ENCODE peak calls at places on chromosomes 7 and 10, in seven cellular contexts. C is H9, Y is H1, I is neuronal stem cell, W is mesenchymal stem cell, D is mesendoderm, T is trophoblast cell. V is an unnamed sample.

GRCh38 chr7:151866761-151867650 is 9.9 kb downstream of the PRKAG2 start:
- DNase-seq in C (no peak), D (no peak), Y (no peak), I (no peak), W (no peak), T (no peak), V (no peak)

GRCh38 chr10:22605168-22605567 is 109.2 kb downstream of the PIP4K2A start:
- DNase-seq in C (no peak), D (no peak), I (no peak), T (peak), Y (no peak), W (peak), V (peak)

GRCh38 chr7:16080131-16080530 is 341.2 kb downstream of the CRPPA start:
- DNase-seq in Y (no peak), C (no peak), I (no peak), T (no peak), W (no peak), D (no peak), V (no peak)

GRCh38 chr7:15288746-15289145 is 273.1 kb downstream of the AGMO start:
- DNase-seq in T (no peak), C (no peak), Y (no peak), D (no peak), I (no peak), W (no peak), V (no peak)

GRCh38 chr7:96397936-96398596 is 76.2 kb upstream of the SLC25A13 start:
- DNase-seq in D (peak), C (no peak), Y (no peak), W (no peak), T (no peak), I (no peak), V (peak)

GRCh38 chr10:79346388-79347225 is 662 bp upstream of the PPIF start:
- DNase-seq in I (no peak), W (no peak), T (no peak), C (peak), D (peak), Y (no peak), V (no peak)

GRCh38 chr7:867406-868188 is 8.8 kb upstream of the GET4 start:
- DNase-seq in I (no peak), T (no peak), C (no peak), Y (no peak), W (no peak), D (no peak), V (peak)

GRCh38 chr10:24849051-24849450 is 103.4 kb downstream of the PRTFDC1 start:
- DNase-seq in D (no peak), C (no peak), T (peak), I (no peak), Y (no peak), W (no peak), V (no peak)

GRCh38 chr10:133439517-133440461 is 14.0 kb upstream of the SCART1 start:
- DNase-seq in I (no peak), D (no peak), W (no peak), C (no peak), Y (no peak), T (no peak), V (no peak)

GRCh38 chr10:43808136-43808535 is 159.5 kb upstream of the ZNF32 start:
- DNase-seq in W (no peak), T (no peak), C (no peak), D (no peak), Y (no peak), I (no peak), V (peak)

GRCh38 chr10:49243139-49243538 is 54.9 kb upstream of the TMEM273 start:
- DNase-seq in I (no peak), T (no peak), C (peak), Y (peak), W (no peak), D (no peak), V (no peak)

GRCh38 chr7:34603711-34604444 is 54.1 kb upstream of the NPSR1 start:
- DNase-seq in C (no peak), W (no peak), D (no peak), T (no peak), Y (no peak), I (no peak), V (no peak)

GRCh38 chr10:57925045-57925444 is 342.6 kb downstream of the IPMK start:
- DNase-seq in I (no peak), Y (no peak), C (no peak), D (no peak), W (no peak), T (peak), V (no peak)

GRCh38 chr10:80408198-80409085 is at the start of gene PRXL2A:
- DNase-seq in D (peak), C (peak), Y (peak), I (peak), W (peak), T (peak), V (no peak)

GRCh38 chr7:69962856-69963149 is 364.5 kb downstream of the AUTS2 start:
- DNase-seq in I (no peak), D (no peak), Y (no peak), W (no peak), T (no peak), C (no peak), V (no peak)

GRCh38 chr7:66871076-66871475 is 49.9 kb upstream of the TMEM248 start:
- DNase-seq in I (no peak), C (no peak), T (no peak), D (no peak), Y (no peak), W (no peak), V (no peak)

GRCh38 chr7:27782849-27783248 is 42.9 kb downstream of the TAX1BP1 start:
- DNase-seq in Y (no peak), D (no peak), C (no peak), I (no peak), T (no peak), W (no peak), V (peak)

GRCh38 chr10:67663449-67664087 is 32.4 kb downstream of the CTNNA3 start:
- DNase-seq in Y (no peak), I (no peak), T (no peak), C (peak), D (no peak), W (no peak), V (no peak)

GRCh38 chr7:70717553-70718248 is 414.2 kb upstream of the GALNT17 start:
- DNase-seq in Y (no peak), C (no peak), I (no peak), T (no peak), W (no peak), D (no peak), V (no peak)

GRCh38 chr7:155811560-155811894 is 736 bp downstream of the SHH start:
- DNase-seq in I (no peak), D (peak), C (no peak), W (no peak), T (no peak), Y (no peak), V (no peak)

GRCh38 chr7:7505936-7506335 is 29.7 kb downstream of the COL28A1 start:
- DNase-seq in D (no peak), I (no peak), W (no peak), T (no peak), C (no peak), Y (no peak), V (no peak)

GRCh38 chr7:113705439-113705838 is 213.4 kb downstream of the PPP1R3A start:
- DNase-seq in W (no peak), D (no peak), C (no peak), I (no peak), Y (no peak), T (no peak), V (no peak)

GRCh38 chr7:117143580-117143979 is 179.3 kb downstream of the WNT2 start:
- DNase-seq in D (no peak), Y (no peak), C (no peak), W (peak), T (no peak), I (no peak), V (peak)

GRCh38 chr10:13139671-13140070 is 21.7 kb upstream of the MCM10 start:
- DNase-seq in C (no peak), T (no peak), I (no peak), Y (no peak), W (no peak), D (no peak), V (no peak)

GRCh38 chr10:22335204-22335956 is 9.9 kb upstream of the SPAG6 start:
- DNase-seq in T (peak), I (no peak), W (peak), D (peak), C (peak), Y (no peak), V (peak)

GRCh38 chr7:69814421-69814962 is 216.2 kb downstream of the AUTS2 start:
- DNase-seq in W (no peak), I (peak), C (peak), Y (no peak), D (peak), T (peak), V (no peak)

GRCh38 chr10:44105643-44106042 is 279.3 kb downstream of the CXCL12 start:
- DNase-seq in D (no peak), W (no peak), T (no peak), C (no peak), Y (no peak), I (no peak), V (no peak)

GRCh38 chr7:117718116-117718515 is 155.1 kb downstream of the CTTNBP2 start:
- DNase-seq in D (no peak), T (no peak), W (no peak), C (no peak), I (no peak), Y (no peak), V (no peak)

GRCh38 chr7:80918406-80918805 is 445 bp downstream of the SEMA3C start:
- DNase-seq in Y (no peak), D (peak), W (no peak), C (peak), T (peak), I (peak), V (no peak)

GRCh38 chr10:103663802-103664201 is 170.3 kb downstream of the NEURL1 start:
- DNase-seq in D (no peak), C (no peak), I (no peak), Y (no peak), T (no peak), W (no peak), V (no peak)

GRCh38 chr7:5350174-5350463 is 67.4 kb downstream of the SLC29A4 start:
- DNase-seq in D (no peak), T (no peak), Y (no peak), I (no peak), W (no peak), C (no peak), V (no peak)

GRCh38 chr7:98758157-98758556 is 111.7 kb downstream of the TMEM130 start:
- DNase-seq in D (no peak), I (no peak), T (no peak), Y (no peak), C (no peak), W (no peak), V (no peak)

GRCh38 chr7:107948645-107949442 is 54.1 kb downstream of the LAMB1 start:
- DNase-seq in D (no peak), T (peak), I (no peak), Y (no peak), C (no peak), W (peak), V (peak)

GRCh38 chr10:3273966-3274365 is 101.4 kb upstream of the PITRM1 start:
- DNase-seq in T (no peak), I (no peak), C (no peak), W (no peak), Y (no peak), D (no peak), V (no peak)
- H3K23ac ChIP-seq in T (no peak), I (no peak), C (no peak), W (no peak), Y (no peak), D (no peak), V (no peak)

GRCh38 chr7:43629857-43630256 is 46.9 kb downstream of the STK17A start:
- DNase-seq in D (no peak), T (no peak), C (no peak), Y (no peak), W (no peak), I (no peak), V (no peak)
- H3K23ac ChIP-seq in D (no peak), T (no peak), C (no peak), Y (no peak), W (no peak), I (no peak), V (no peak)

GRCh38 chr7:29807179-29807841 is 1.0 kb downstream of the WIPF3 start:
- DNase-seq in D (peak), Y (no peak), T (peak), C (peak), W (peak), I (peak), V (no peak)
- H3K23ac ChIP-seq in D (no peak), Y (no peak), T (no peak), C (no peak), W (no peak), I (no peak), V (no peak)

DNA sequence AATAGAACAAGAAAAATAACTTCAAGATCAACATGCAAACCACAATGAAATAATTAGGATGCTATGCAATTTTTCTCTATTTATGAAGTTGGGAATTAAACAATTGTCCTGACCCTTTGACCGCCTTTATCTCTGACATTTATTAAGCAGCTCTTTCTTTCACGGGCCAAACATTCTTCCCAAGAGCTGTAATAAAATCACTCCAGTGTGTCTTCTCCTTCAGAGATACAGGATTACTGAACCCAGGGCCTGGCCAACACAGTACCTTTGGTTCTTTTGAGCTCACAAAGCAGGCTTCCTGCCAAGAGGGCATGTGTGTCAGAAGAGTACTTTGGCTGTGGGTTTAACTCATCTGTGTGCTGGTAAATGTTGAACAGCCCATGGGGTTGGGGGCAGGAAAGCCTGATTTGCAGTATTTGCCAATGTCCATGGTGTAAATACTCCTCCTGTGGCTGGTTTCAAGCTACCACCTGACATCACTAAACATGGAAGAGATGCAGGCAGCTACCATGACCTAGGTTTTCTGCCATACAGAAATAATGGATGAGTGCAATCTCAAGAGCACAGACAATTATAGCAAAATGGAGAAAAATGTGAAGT is 121.7 kb downstream of the FANK1 start:
- DNase-seq in T (no peak), D (no peak), Y (no peak), W (peak), I (no peak), C (no peak), V (peak)
- H3K23ac ChIP-seq in T (no peak), D (no peak), Y (no peak), W (no peak), I (no peak), C (no peak), V (no peak)

GRCh38 chr10:114771749-114772148 is 49.8 kb upstream of the FHIP2A start:
- DNase-seq in W (no peak), D (no peak), Y (no peak), C (no peak), T (no peak), I (no peak), V (no peak)

GRCh38 chr10:114772496-114773196 is 48.9 kb upstream of the FHIP2A start:
- DNase-seq in T (no peak), D (no peak), I (no peak), C (no peak), W (no peak), Y (no peak), V (no peak)

GRCh38 chr10:114773197-114773532 is 48.4 kb upstream of the FHIP2A start:
- DNase-seq in D (no peak), W (no peak), Y (no peak), C (no peak), T (no peak), I (no peak), V (no peak)

GRCh38 chr10:114770009-114770408 is 51.6 kb upstream of the FHIP2A start:
- DNase-seq in I (no peak), W (no peak), T (no peak), D (no peak), Y (no peak), C (no peak), V (no peak)

DNA sequence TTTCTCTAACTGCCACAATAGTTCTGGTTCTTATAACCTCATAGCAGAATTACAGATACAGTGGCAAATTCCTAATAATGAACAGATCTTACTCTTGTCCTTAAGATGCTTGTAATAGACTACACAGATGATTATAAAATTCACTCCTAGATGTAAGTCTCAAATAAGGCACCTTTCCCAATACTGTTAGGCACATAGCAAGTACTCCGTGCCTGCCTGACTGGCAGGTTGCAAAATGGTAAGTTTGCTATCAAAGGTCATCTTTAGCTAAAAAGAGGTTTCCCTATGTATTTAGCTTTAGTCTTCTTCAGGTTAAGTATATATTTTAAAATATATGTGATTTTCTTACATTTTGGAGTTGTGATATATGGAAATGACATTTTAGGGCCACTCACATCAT is 50.4 kb upstream of the FHIP2A start:
- DNase-seq in D (no peak), T (no peak), C (no peak), I (no peak), W (no peak), Y (no peak), V (no peak)
- H3K23ac ChIP-seq in D (no peak), T (no peak), C (no peak), I (no peak), W (no peak), Y (no peak), V (no peak)

GRCh38 chr7:13411641-13412040 is 577.8 kb downstream of the ETV1 start:
- DNase-seq in Y (no peak), C (no peak), D (no peak), W (no peak), T (no peak), I (no peak), V (no peak)

GRCh38 chr7:13414181-13414580 is 575.3 kb downstream of the ETV1 start:
- DNase-seq in W (no peak), T (no peak), I (no peak), D (no peak), Y (no peak), C (no peak), V (no peak)

GRCh38 chr7:13416544-13416943 is 572.9 kb downstream of the ETV1 start:
- DNase-seq in Y (no peak), I (no peak), T (no peak), W (no peak), D (no peak), C (no peak), V (no peak)

GRCh38 chr7:13414661-13415105 is 574.8 kb downstream of the ETV1 start:
- DNase-seq in W (no peak), C (no peak), T (no peak), Y (no peak), D (peak), I (no peak), V (no peak)

GRCh38 chr7:13416071-13416470 is 573.4 kb downstream of the ETV1 start:
- DNase-seq in C (no peak), D (no peak), W (no peak), I (no peak), Y (no peak), T (no peak), V (no peak)
- H3K23ac ChIP-seq in C (no peak), D (no peak), W (no peak), I (no peak), Y (no peak), T (no peak), V (no peak)

GRCh38 chr10:87873656-87874055 is 10.2 kb downstream of the PTEN start:
- DNase-seq in I (no peak), W (no peak), C (no peak), D (no peak), Y (no peak), T (no peak), V (no peak)

GRCh38 chr10:87870154-87870553 is 6.7 kb downstream of the PTEN start:
- DNase-seq in D (no peak), Y (no peak), W (no peak), C (no peak), T (no peak), I (no peak), V (no peak)

GRCh38 chr10:87875929-87876571 is 12.6 kb downstream of the PTEN start:
- DNase-seq in W (no peak), C (no peak), D (no peak), T (no peak), Y (no peak), I (no peak), V (no peak)

GRCh38 chr10:87868277-87868676 is 4.9 kb downstream of the PTEN start:
- DNase-seq in W (no peak), T (no peak), D (no peak), I (no peak), C (no peak), Y (no peak), V (no peak)

DNA sequence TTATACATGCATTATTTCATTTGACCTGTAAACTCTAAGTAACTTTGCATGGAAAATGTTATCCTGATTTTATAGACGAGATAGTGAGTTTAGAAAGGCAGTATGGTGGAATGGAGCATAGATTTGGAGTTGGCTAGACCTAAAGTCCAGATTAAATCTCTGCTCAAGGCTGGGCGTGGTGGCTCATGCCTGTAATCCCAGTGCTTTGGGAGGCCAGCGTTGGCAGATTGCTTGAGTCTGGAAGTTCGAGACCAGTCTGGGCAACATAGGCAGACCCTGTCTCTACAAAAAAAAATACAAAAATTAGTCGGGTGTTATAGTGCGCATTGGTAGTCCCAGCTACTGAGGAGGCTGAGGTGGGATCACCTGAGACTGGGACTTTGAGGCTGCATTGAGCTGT is 9.4 kb downstream of the PTEN start:
- DNase-seq in T (no peak), I (no peak), D (no peak), W (no peak), Y (no peak), C (no peak), V (no peak)
- H3K23ac ChIP-seq in T (no peak), I (no peak), D (peak), W (no peak), Y (no peak), C (no peak), V (peak)

GRCh38 chr10:53650794-53651193 is 878.2 kb upstream of the MBL2 start:
- DNase-seq in C (no peak), Y (no peak), I (no peak), T (no peak), D (no peak), W (no peak), V (no peak)
- H3K23ac ChIP-seq in C (no peak), Y (no peak), I (no peak), T (no peak), D (no peak), W (no peak), V (no peak)

GRCh38 chr10:106438386-106438785 is 726.1 kb downstream of the SORCS1 start:
- DNase-seq in T (no peak), I (no peak), D (no peak), Y (no peak), W (no peak), C (no peak), V (no peak)
- H3K23ac ChIP-seq in T (no peak), I (no peak), D (no peak), Y (no peak), W (no peak), C (no peak), V (no peak)

DNA sequence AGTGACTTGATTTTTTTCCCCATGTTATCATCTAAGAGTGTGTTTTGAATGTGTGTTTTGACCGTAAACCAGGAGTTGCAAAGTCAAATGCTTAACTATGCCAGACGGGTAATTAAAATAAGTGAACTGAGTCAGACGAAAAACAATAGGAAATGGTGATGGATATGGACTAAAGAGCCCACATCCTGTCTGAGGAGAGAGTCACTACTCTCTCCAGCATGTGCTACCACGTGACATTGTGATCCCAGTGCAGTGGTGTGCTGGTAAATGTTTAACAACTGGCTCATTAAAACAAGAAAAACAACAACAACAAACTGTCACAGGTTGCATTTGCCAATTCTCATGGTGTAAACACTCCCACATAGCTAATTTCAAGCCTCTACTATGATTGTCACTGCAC is 164.3 kb downstream of the SUGCT start:
- DNase-seq in W (peak), I (no peak), C (peak), T (peak), D (peak), Y (peak), V (peak)
- H3K23ac ChIP-seq in W (no peak), I (no peak), C (no peak), T (no peak), D (no peak), Y (no peak), V (no peak)

V was measured in IMR-90.